ENCODE peak calls at places on chromosomes 7 and 10, in five cellular contexts. B is GM23338, W is ovary, R is psoas muscle, P is neural progenitor cell. V is an unnamed sample.

GRCh38 chr7:157692156-157693011 is 355.6 kb downstream of the DNAJB6 start:
- DNase-seq in P (peak; percentile 70), R (no peak), B (no peak), W (peak; percentile 25), V (no peak)

GRCh38 chr10:28652101-28652500 is 25.2 kb upstream of the BAMBI start:
- DNase-seq in P (no peak), W (no peak), B (no peak), R (no peak), V (no peak)

GRCh38 chr10:132862485-132863420 is 76.8 kb upstream of the NKX6-2 start:
- DNase-seq in W (peak; percentile 19), R (peak; percentile 39), P (no peak), B (no peak), V (no peak)

GRCh38 chr10:50561266-50561665 is 62.5 kb downstream of the SGMS1 start:
- DNase-seq in W (no peak), B (no peak), P (no peak), R (no peak), V (no peak)

GRCh38 chr7:51269321-51269720 is 47.3 kb downstream of the COBL start:
- DNase-seq in W (no peak), P (no peak), B (no peak), R (no peak), V (no peak)

GRCh38 chr10:69806266-69806665 is 4.6 kb downstream of the COL13A1 start:
- DNase-seq in P (no peak), B (no peak), W (no peak), R (no peak), V (no peak)

GRCh38 chr10:82942572-82943091 is 1067.6 kb downstream of the NRG3 start:
- DNase-seq in P (no peak), B (no peak), R (peak; percentile 50), W (peak; percentile 80), V (no peak)

GRCh38 chr10:103709341-103709920 is 145.9 kb downstream of the SH3PXD2A start:
- DNase-seq in R (no peak), W (no peak), P (no peak), B (no peak), V (peak; percentile 75)

GRCh38 chr7:107564553-107565298 is 955 bp downstream of the DUS4L start:
- DNase-seq in R (no peak), B (peak; percentile 9), P (peak; percentile 2), W (no peak), V (peak; percentile 97)

GRCh38 chr7:104541897-104542296 is 213.5 kb downstream of the LHFPL3 start:
- DNase-seq in R (no peak), P (no peak), B (no peak), W (no peak), V (no peak)

GRCh38 chr10:110774069-110775021 is 97.4 kb upstream of the PDCD4 start:
- DNase-seq in P (no peak), R (no peak), B (no peak), W (no peak), V (peak; percentile 97)

GRCh38 chr7:114851406-114852025 is 70.4 kb upstream of the MDFIC start:
- DNase-seq in W (no peak), P (no peak), R (no peak), B (no peak), V (no peak)

GRCh38 chr7:112234147-112234546 is 27.7 kb downstream of the ZNF277 start:
- DNase-seq in B (no peak), W (no peak), P (no peak), R (no peak), V (no peak)

GRCh38 chr7:82506208-82506607 is 62.6 kb upstream of the CACNA2D1 start:
- DNase-seq in R (no peak), P (no peak), W (no peak), B (no peak), V (no peak)
- TF ChIP-seq CTCF in R (no peak), P (no peak), W (no peak), B (no peak), V (no peak)

DNA sequence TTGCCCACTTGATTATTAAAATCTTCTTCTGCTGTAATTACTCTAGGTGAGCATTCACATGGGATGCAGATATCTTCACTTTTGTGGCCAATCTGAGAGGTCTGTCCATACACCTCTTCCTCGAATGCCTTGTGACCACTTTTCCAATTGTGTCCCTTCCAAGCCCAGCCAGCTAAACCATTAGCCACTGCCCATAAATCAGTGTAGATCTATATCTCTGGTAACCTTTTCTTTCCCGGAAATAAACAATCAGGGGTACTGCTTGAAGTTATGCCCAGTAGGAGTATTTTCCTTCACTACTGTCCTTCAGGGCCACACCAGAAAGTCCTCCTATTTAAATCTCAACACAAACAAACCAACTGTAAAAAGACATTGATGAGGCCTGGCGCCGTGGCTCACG is 104.6 kb upstream of the KCNMA1 start:
- DNase-seq in P (no peak), R (no peak), W (no peak), B (no peak), V (no peak)
- H3K4me3 ChIP-seq in P (no peak overlapping the region), R (no peak overlapping the region), W (no peak overlapping the region), B (no peak overlapping the region), V (no peak overlapping the region)

DNA sequence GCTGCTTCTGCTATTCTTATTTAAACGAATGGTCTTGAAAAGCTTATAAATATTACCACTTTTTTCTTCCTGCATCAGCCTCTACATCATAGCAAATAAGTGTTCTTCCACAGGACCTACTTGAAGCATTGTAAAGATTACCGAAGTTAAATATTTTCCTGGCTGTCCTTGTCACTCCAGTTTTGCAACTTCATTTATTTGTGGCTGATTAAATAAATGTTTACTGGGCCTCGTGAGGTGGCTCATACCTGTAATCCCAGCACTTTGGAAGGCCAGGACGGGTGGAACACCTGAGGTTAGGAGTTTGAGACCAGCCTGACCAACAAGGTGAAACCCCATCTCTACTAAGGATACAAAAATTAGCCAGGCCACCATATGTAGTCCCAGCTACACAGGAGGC is 64.5 kb upstream of the ITGA8 start:
- DNase-seq in P (no peak), R (no peak), W (no peak), B (no peak), V (no peak)
- H3K36me3 ChIP-seq in P (no peaks in the 10 kb centered on the region), R (no peaks in the 10 kb centered on the region), W (no peaks in the 10 kb centered on the region), B (no peaks in the 10 kb centered on the region), V (peaks cover 4% of the 10 kb centered on the region)

GRCh38 chr10:76697923-76698322 is 939.7 kb downstream of the KCNMA1 start:
- DNase-seq in B (peak; percentile 12), W (no peak), R (no peak), P (peak; percentile 60), V (no peak)
- TF ChIP-seq CTCF in B (no peak), W (no peak), R (no peak), P (peak; percentile 7), V (no peak)

V was measured in bronchial epithelial cell.